ENCODE peak calls at places on chromosomes 11 and 22, in six cellular contexts. V is GM23248, B is A673, G is kidney epithelial cell, S is endodermal cell, D is HepG2. M is an unnamed sample.

GRCh38 chr11:68840661-68841653 is 759 bp downstream of the CPT1A start:
- DNase-seq in V (peak; percentile 76), G (no peak), D (no peak), B (peak; percentile 44), S (peak; percentile 79), M (peak; percentile 52)

GRCh38 chr22:22928666-22929380 is 41.2 kb downstream of the IGLL5 start:
- DNase-seq in G (no peak), S (no peak), D (no peak), V (peak; percentile 80), B (no peak), M (peak; percentile 92)

GRCh38 chr11:82732348-82732733 is 1.3 kb downstream of the FAM181B start:
- DNase-seq in B (no peak), D (no peak), G (no peak), V (no peak), S (peak; percentile 68), M (no peak)

GRCh38 chr11:1883342-1884122 is 8.2 kb downstream of the PRR33 start:
- DNase-seq in B (no peak), G (no peak), V (no peak), S (no peak), D (no peak), M (no peak)

GRCh38 chr22:29710922-29711593 is 8.7 kb upstream of the CABP7 start:
- DNase-seq in V (no peak), G (no peak), D (no peak), S (no peak), B (no peak), M (no peak)

GRCh38 chr11:2549876-2550605 is 105.2 kb downstream of the KCNQ1 start:
- DNase-seq in D (no peak), G (no peak), V (no peak), S (peak; percentile 14), B (no peak), M (no peak)

GRCh38 chr11:2761131-2762030 is 61.6 kb upstream of the KCNQ1OT1 start:
- DNase-seq in G (no peak), D (no peak), S (peak; percentile 43), B (no peak), V (no peak), M (no peak)

GRCh38 chr11:128522943-128523518 is 64.3 kb downstream of the ETS1 start:
- DNase-seq in D (no peak), G (no peak), S (no peak), V (peak; percentile 57), B (no peak), M (no peak)

GRCh38 chr11:59141673-59142460 is 789 bp upstream of the FAM111A start:
- DNase-seq in D (no peak), G (no peak), S (no peak), B (no peak), V (peak; percentile 83), M (no peak)

GRCh38 chr11:116062526-116063171 is 558.4 kb upstream of the CADM1 start:
- DNase-seq in B (no peak), D (no peak), V (no peak), S (no peak), G (no peak), M (peak; percentile 48)

GRCh38 chr11:61598886-61599868 is 18.3 kb upstream of the SYT7 start:
- DNase-seq in V (peak; percentile 69), D (no peak), S (peak; percentile 83), G (no peak), B (no peak), M (no peak)

GRCh38 chr11:62671272-62671603 is 235 bp upstream of the UQCC3 start:
- DNase-seq in G (no peak), B (no peak), V (peak; percentile 70), S (no peak), D (no peak), M (no peak)

GRCh38 chr11:34792143-34792542 is 124.0 kb downstream of the APIP start:
- DNase-seq in S (peak; percentile 53), G (no peak), V (no peak), D (no peak), B (no peak), M (no peak)

GRCh38 chr11:13440100-13440855 is 22.7 kb downstream of the BTBD10 start:
- DNase-seq in V (peak; percentile 96), D (no peak), S (peak; percentile 54), B (peak; percentile 78), G (peak; percentile 58), M (no peak)

GRCh38 chr11:82996966-82997606 is 74.6 kb downstream of the RAB30 start:
- DNase-seq in G (no peak), B (no peak), D (no peak), S (no peak), V (no peak), M (peak; percentile 73)

GRCh38 chr22:36253523-36254490 is 874 bp downstream of the APOL1 start:
- DNase-seq in G (no peak), V (peak; percentile 48), D (no peak), B (no peak), S (no peak), M (no peak)

GRCh38 chr11:65426839-65427690 is 4.5 kb downstream of the NEAT1 start:
- DNase-seq in V (peak; percentile 91), D (no peak), B (no peak), G (no peak), S (peak; percentile 72), M (peak; percentile 40)

GRCh38 chr22:37462426-37462825 is 23.8 kb downstream of the MFNG start:
- DNase-seq in D (no peak), G (no peak), S (no peak), B (no peak), V (no peak), M (no peak)

GRCh38 chr11:91366186-91366585 is 858.4 kb upstream of the FAT3 start:
- DNase-seq in G (no peak), S (no peak), V (no peak), D (no peak), B (no peak), M (no peak)

GRCh38 chr11:59802639-59803176 is 7.9 kb downstream of the MRPL16 start:
- DNase-seq in D (peak; percentile 51), S (no peak), B (peak; percentile 70), G (no peak), V (peak; percentile 75), M (no peak)

GRCh38 chr11:1640076-1640946 is 10.7 kb downstream of the KRTAP5-5 start:
- DNase-seq in V (peak; percentile 60), B (peak; percentile 33), G (no peak), S (peak; percentile 90), D (peak; percentile 24), M (no peak)

GRCh38 chr11:28794405-28794804 is 686.2 kb downstream of the METTL15 start:
- DNase-seq in V (no peak), D (no peak), S (no peak), B (no peak), G (no peak), M (no peak)

GRCh38 chr11:69892986-69893555 is 73.9 kb upstream of the FGF3 start:
- DNase-seq in B (no peak), V (no peak), D (no peak), S (no peak), G (no peak), M (no peak)

GRCh38 chr11:17951685-17952388 is 61.0 kb downstream of the SERGEF start:
- DNase-seq in V (no peak), G (no peak), D (no peak), B (no peak), S (no peak), M (no peak)

GRCh38 chr11:20934521-20934920 is 265.1 kb downstream of the NELL1 start:
- DNase-seq in V (no peak), B (no peak), D (no peak), G (no peak), S (no peak), M (no peak)

DNA sequence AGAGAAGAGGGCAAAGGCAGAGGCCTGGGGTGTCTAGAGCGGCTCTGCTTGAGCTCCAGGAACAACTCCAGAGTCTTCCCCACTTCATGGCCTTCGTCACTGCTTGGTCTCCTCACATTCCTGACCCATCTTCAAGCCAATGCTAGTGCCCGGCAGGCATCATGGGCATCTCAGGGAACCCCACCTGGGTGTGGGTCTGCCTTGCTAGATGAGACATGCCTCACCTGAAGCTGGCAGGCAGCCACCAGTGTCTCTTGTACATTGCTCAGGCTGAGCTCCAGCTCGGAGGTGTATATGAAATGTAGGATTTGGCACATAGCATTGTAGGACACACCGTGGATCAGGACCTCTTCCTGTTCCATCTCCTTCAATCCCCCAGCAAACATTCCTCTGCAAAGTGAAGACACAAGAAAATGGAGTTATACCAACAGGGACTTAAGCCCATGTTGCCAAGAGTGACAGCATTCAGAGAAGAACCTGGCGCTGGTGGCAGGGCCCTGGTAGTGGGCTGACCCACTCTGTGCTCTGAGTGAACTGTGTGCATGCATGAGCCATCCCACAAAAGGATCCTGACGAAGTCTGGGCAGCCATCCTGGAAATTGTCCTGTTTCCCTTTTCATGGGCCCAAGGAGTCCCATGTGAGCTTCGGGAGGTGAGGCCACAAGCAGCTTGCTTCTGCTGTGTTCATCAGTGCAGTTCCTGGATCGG is 24.3 kb downstream of the KLHL22 start:
- DNase-seq in V (no peak), S (no peak), D (no peak), G (no peak), B (no peak), M (no peak)
- H3K4me3 ChIP-seq in V (no peak overlapping the region), S (no peak overlapping the region), D (no peak overlapping the region), G (no peak overlapping the region), B (no peak overlapping the region), M (no peak overlapping the region)

GRCh38 chr11:64253043-64253442 is 1.7 kb downstream of the PLCB3 start:
- DNase-seq in D (no peak), V (no peak), S (no peak), B (no peak), G (no peak), M (no peak)
- H3K4me3 ChIP-seq in D (no peak overlapping the region), V (peak overlapping the region; percentile 91), S (peak overlapping the region; percentile 94), B (peak overlapping the region; percentile 79), G (no peak overlapping the region), M (no peak overlapping the region)

DNA sequence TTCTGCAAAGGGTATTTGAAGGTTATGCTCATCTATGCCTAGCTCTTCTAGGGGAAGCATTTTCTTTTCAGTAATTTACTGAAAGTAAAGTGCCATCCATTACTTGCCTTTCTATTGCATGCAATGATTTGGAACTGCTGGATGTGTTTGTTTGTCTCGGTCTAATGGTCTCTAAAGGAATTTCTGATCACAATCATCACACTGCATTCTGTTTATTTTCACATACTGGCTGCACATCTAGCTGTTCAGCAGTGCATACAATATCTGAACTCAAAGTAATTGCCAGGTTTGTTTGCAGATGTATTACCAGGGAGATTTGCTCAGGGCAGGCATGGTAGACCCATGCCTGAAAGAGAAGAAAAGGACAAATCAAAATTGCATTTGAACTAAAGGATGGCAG is 36.4 kb upstream of the CWF19L2 start:
- DNase-seq in G (no peak), V (no peak), S (no peak), D (no peak), B (no peak), M (no peak)
- H3K4me3 ChIP-seq in G (no peak overlapping the region), V (no peak overlapping the region), S (no peak overlapping the region), D (no peak overlapping the region), B (no peak overlapping the region), M (no peak overlapping the region)

GRCh38 chr11:72750556-72751292 is 1.5 kb downstream of the ARAP1 start:
- DNase-seq in V (no peak), B (peak; percentile 39), D (no peak), S (no peak), G (no peak), M (no peak)

GRCh38 chr11:72750086-72750485 is 2.1 kb downstream of the ARAP1 start:
- DNase-seq in B (no peak), D (peak; percentile 61), S (no peak), V (no peak), G (no peak), M (no peak)

GRCh38 chr11:72753341-72754148 is 1.3 kb upstream of the ARAP1 start:
- DNase-seq in D (peak; percentile 35), B (no peak), S (no peak), V (peak; percentile 53), G (no peak), M (no peak)

GRCh38 chr11:72752088-72752914 is at the start of gene ARAP1:
- DNase-seq in V (peak; percentile 81), G (peak; percentile 65), S (peak; percentile 94), D (peak; percentile 68), B (peak; percentile 86), M (peak; percentile 88)

GRCh38 chr11:72751293-72752087 is 718 bp downstream of the ARAP1 start:
- DNase-seq in G (no peak), D (no peak), S (no peak), B (no peak), V (no peak), M (no peak)
- H3K4me3 ChIP-seq in G (peak overlapping the region; percentile 58), D (peak overlapping the region; percentile 94), S (peak overlapping the region; percentile 89), B (peak overlapping the region; percentile 90), V (peak overlapping the region; percentile 90), M (peak overlapping the region; percentile 72)